ENCODE peak calls at places on chromosomes 6 and 20, in four cellular contexts. T, Z, R and A are unnamed samples.
A peak's percentile ranks its signal among the peaks of the same experiment; 100 is the strongest.

GRCh38 chr6:18165746-18166145 is 10.5 kb downstream of the KDM1B start:
- DNase-seq in T (no peak), Z (no peak), R (no peak), A (no peak)

GRCh38 chr20:51457281-51457932 is 85.1 kb downstream of the NFATC2 start:
- DNase-seq in T (peak; percentile 90), Z (peak; percentile 73), R (peak; percentile 19), A (peak; percentile 52)

GRCh38 chr20:39853664-39854063 is 835.4 kb downstream of the MAFB start:
- DNase-seq in T (no peak), Z (peak; percentile 58), R (no peak), A (no peak)

GRCh38 chr6:116945809-116946208 is 68.8 kb downstream of the RFX6 start:
- DNase-seq in T (no peak), Z (no peak), R (no peak), A (no peak)

GRCh38 chr6:13615802-13616140 is 636 bp downstream of the NOL7 start:
- DNase-seq in T (peak; percentile 76), Z (peak; percentile 38), R (peak; percentile 36), A (no peak)

GRCh38 chr20:41133709-41134361 is 3.5 kb upstream of the PLCG1 start:
- DNase-seq in T (no peak), Z (no peak), R (no peak), A (no peak)

GRCh38 chr20:44721785-44722054 is 6.6 kb downstream of the CCN5 start:
- DNase-seq in T (no peak), Z (no peak), R (no peak), A (no peak)

GRCh38 chr6:121548146-121548545 is 112.7 kb downstream of the GJA1 start:
- DNase-seq in T (no peak), Z (no peak), R (no peak), A (no peak)

GRCh38 chr6:111041917-111042316 is 45.4 kb upstream of the SLC16A10 start:
- DNase-seq in T (no peak), Z (no peak), R (no peak), A (no peak)

GRCh38 chr6:56608332-56608731 is 34.4 kb downstream of the DST start:
- DNase-seq in T (no peak), Z (no peak), R (no peak), A (no peak)

GRCh38 chr6:33926451-33926850 is 122.6 kb upstream of the MLN start:
- DNase-seq in T (no peak), Z (no peak), R (no peak), A (no peak)

GRCh38 chr6:135517527-135517926 is 20.0 kb upstream of the AHI1 start:
- DNase-seq in T (no peak), Z (no peak), R (no peak), A (no peak)

GRCh38 chr20:62156592-62157386 is 13.2 kb downstream of the SS18L1 start:
- DNase-seq in T (no peak), Z (peak; percentile 42), R (peak; percentile 40), A (no peak)

GRCh38 chr6:116349216-116349615 is 21.5 kb upstream of the DSE start:
- DNase-seq in T (no peak), Z (no peak), R (no peak), A (no peak)

GRCh38 chr20:33685328-33686007 is 717 bp downstream of the E2F1 start:
- DNase-seq in T (no peak), Z (no peak), R (no peak), A (no peak)

GRCh38 chr20:4068708-4069107 is 53.4 kb upstream of the RNF24 start:
- DNase-seq in T (peak; percentile 45), Z (no peak), R (no peak), A (peak; percentile 68)

GRCh38 chr6:164502838-164503237 is 806.6 kb downstream of the C6orf118 start:
- DNase-seq in T (no peak), Z (no peak), R (no peak), A (no peak)

GRCh38 chr6:97437087-97437486 is 154.1 kb upstream of the MMS22L start:
- DNase-seq in T (no peak), Z (no peak), R (no peak), A (no peak)

GRCh38 chr6:26331809-26332226 is 33.2 kb upstream of the BTN3A2 start:
- DNase-seq in T (no peak), Z (no peak), R (no peak), A (no peak)

GRCh38 chr6:134175532-134176282 is 123.3 kb upstream of the SLC2A12 start:
- DNase-seq in T (peak; percentile 80), Z (peak; percentile 77), R (peak; percentile 36), A (peak; percentile 92)

DNA sequence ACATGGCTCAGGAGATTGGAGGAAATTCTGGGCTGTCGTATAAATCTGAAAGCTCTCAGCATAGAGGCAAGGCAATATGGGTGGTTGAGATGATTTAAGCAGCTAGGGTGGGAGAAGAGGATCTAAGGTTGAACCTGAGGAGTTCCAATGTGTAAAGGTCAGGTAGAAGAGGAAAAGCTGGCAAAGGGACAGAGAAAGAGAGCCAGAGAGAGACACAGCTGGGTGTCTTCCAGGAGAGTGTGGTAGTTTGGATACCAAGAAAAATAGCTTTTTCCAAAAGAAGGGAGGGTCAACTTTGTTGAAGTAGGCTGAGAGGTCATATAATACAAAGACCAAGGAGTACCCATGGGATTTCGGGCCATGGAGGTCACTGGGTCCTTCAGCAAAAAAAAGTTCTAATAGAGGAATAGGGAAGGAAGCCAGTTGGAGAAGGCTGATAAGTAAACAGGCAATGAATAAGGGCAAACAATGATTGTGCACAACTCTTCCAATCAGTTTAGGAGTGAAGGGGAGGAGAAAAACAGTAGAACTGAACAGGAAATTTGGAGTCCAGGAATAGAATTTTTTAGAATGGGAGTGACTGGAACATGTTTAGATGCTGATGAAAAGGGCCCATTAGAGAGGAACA is 135.1 kb downstream of the QRSL1 start:
- DNase-seq in T (no peak), Z (no peak), R (no peak), A (no peak)
- H3K4me3 ChIP-seq in T (no peak overlapping the region), Z (no peak overlapping the region), R (no peak overlapping the region), A (no peak overlapping the region)

GRCh38 chr6:44306710-44307109 is 6.4 kb downstream of the AARS2 start:
- DNase-seq in T (no peak), Z (no peak), R (no peak), A (no peak)

GRCh38 chr6:44303842-44304241 is 9.3 kb downstream of the AARS2 start:
- DNase-seq in T (no peak), Z (no peak), R (no peak), A (no peak)

GRCh38 chr6:44305200-44305725 is 7.9 kb downstream of the AARS2 start:
- DNase-seq in T (no peak), Z (no peak), R (no peak), A (no peak)

GRCh38 chr6:44302856-44303255 is 10.3 kb downstream of the AARS2 start:
- DNase-seq in T (no peak), Z (no peak), R (no peak), A (no peak)

GRCh38 chr6:44304282-44305199 is 8.6 kb downstream of the AARS2 start:
- DNase-seq in T (no peak), Z (peak; percentile 31), R (no peak), A (no peak)
- H3K27ac ChIP-seq in T (no peak overlapping the region), Z (peak overlapping the region; percentile 18), R (no peak overlapping the region), A (no peak overlapping the region)

GRCh38 chr6:713351-713750 is 20.4 kb upstream of the EXOC2 start:
- DNase-seq in T (no peak), Z (no peak), R (no peak), A (no peak)

GRCh38 chr6:710601-711571 is 17.9 kb upstream of the EXOC2 start:
- DNase-seq in T (peak; percentile 81), Z (peak; percentile 60), R (peak; percentile 49), A (peak; percentile 79)

GRCh38 chr6:712805-713204 is 19.9 kb upstream of the EXOC2 start:
- DNase-seq in T (no peak), Z (no peak), R (no peak), A (no peak)

GRCh38 chr6:714100-714499 is 21.2 kb upstream of the EXOC2 start:
- DNase-seq in T (no peak), Z (no peak), R (no peak), A (no peak)

DNA sequence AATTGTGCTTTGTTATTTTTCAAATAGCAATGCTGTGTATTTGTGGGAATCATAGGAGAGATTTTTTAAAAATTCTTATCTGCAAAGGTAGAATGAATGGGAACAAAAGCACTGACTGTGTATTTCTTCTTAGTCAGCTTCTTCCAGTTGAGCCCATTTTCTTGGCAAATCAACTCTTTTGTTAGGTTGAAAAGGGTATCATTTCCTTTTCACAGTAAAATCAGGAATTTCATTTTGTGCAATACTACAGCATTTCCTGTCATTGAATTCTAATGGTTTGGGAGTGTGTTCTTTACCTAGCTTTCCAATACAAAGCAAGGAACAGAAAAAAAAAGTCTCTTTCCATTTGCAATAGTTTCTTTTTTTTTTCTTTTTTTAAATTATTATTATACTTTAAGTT is 19.0 kb upstream of the EXOC2 start:
- DNase-seq in T (no peak), Z (no peak), R (no peak), A (no peak)
- H3K4me3 ChIP-seq in T (peak overlapping the region; percentile 61), Z (no peak overlapping the region), R (peak overlapping the region; percentile 79), A (peak overlapping the region; percentile 72)

DNA sequence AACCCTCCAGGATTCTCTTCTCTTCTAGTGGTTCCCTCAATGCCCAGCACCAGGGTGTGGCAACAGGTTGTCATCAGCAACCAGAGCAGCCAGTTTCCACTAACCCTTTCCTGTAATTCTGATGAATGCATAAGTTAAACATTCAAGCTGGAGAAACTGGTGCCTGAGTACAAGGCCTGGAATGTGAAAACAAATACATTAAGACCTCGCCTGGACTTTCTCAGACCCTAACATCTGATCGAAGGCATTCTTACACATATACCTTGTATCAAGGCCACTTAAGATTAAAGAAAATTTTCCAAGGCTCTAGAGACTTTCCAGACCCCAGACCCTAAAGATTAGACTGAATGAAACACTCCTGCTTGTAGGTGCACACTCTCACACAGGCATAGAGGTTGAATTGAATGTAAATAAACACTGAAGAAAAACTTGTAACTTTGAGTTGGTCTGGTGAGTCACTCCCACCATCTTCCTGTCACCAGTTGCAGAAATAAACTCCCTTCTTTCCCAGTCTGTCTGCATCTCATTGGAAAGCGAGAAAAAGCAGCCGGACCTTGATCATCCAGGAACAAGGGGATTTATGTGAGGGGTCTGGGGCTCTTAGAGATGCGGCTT is 9.0 kb downstream of the LRP11 start:
- DNase-seq in T (no peak), Z (peak; percentile 92), R (no peak), A (no peak)
- H3K27ac ChIP-seq in T (no peak overlapping the region), Z (peak overlapping the region; percentile 96), R (no peak overlapping the region), A (no peak overlapping the region)

DNA sequence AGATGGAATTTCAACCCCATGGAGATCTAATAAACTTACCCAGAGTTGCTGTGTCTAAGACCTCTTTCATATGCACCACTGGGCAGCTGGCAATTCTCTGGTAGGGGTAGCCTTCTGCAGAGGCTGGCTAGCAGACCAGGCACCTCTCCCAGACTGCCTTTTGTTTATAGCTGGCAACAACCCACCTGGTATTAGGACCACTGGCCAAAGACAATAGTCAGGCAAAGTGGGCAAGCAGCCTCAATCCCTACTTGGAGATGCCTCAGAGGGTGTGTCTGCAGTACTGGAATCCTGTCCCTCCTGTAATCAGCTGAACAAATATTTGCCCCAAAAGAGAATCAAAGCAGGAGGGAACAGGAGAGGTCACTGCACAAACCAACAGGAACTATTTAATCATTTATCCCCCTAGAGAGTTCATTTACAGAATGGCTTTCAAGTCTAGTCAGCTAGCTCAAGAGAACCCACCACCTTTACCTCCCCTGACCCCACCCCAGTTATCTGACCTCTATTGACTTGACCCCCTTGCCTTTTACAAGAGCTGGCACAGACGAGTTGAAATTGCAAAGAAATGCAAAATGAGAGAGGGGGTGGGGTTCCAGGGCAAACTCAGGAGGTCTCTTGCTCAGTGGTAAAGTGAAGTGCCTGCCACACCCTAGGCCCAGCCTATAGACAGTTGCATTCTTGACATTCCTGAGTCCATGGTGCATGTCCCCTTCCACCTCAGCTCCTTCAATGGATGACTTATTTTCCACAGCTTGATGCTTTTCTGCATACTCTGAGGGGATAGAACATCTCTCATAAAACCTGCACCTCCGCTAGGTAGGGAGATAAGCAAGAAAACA is 2.8 kb downstream of the BCL2L1 start:
- DNase-seq in T (no peak), Z (no peak), R (no peak), A (no peak)
- H3K4me3 ChIP-seq in T (peak overlapping the region; percentile 59), Z (peak overlapping the region; percentile 76), R (peak overlapping the region; percentile 90), A (peak overlapping the region; percentile 87)